ENCODE peak calls at places on chromosomes 16 and 17, in five cellular contexts. One of them, this sample, is unnamed.
A peak's percentile ranks its signal among the peaks of the same experiment; 100 is the strongest.

GRCh38 chr17:80886641-80887573 is 104.7 kb upstream of the CHMP6 start:
- DNase-seq in amygdala: no peak
- DNase-seq in adipocyte: no peak
- DNase-seq in NCI-H774: no peak
- DNase-seq in left colon: no peak
- DNase-seq in this sample: no peak

GRCh38 chr16:52611817-52612673 is 65.1 kb upstream of the TOX3 start:
- DNase-seq in amygdala: no peak
- DNase-seq in adipocyte: no peak
- DNase-seq in NCI-H774: peak; percentile 76
- DNase-seq in left colon: peak; percentile 30
- DNase-seq in this sample: no peak

GRCh38 chr16:19286827-19287226 is 1.3 kb downstream of the CLEC19A start:
- DNase-seq in amygdala: no peak
- DNase-seq in adipocyte: no peak
- DNase-seq in NCI-H774: no peak
- DNase-seq in left colon: no peak
- DNase-seq in this sample: no peak

GRCh38 chr17:44941712-44942331 is 5.8 kb downstream of the KIF18B start:
- DNase-seq in amygdala: no peak
- DNase-seq in adipocyte: no peak
- DNase-seq in NCI-H774: no peak
- DNase-seq in left colon: no peak
- DNase-seq in this sample: no peak

GRCh38 chr16:70466812-70467090 is 12.4 kb downstream of the FCSK start:
- DNase-seq in amygdala: no peak
- DNase-seq in adipocyte: no peak
- DNase-seq in NCI-H774: no peak
- DNase-seq in left colon: no peak
- DNase-seq in this sample: no peak

GRCh38 chr17:44688675-44689491 is 693 bp downstream of the CCDC43 start:
- DNase-seq in amygdala: no peak
- DNase-seq in adipocyte: no peak
- DNase-seq in NCI-H774: peak; percentile 11
- DNase-seq in left colon: no peak
- DNase-seq in this sample: peak; percentile 13

GRCh38 chr17:55763856-55764255 is 13.0 kb downstream of the PCTP start:
- DNase-seq in amygdala: no peak
- DNase-seq in adipocyte: peak; percentile 35
- DNase-seq in NCI-H774: no peak
- DNase-seq in left colon: no peak
- DNase-seq in this sample: no peak

GRCh38 chr17:81287741-81288430 is 7.2 kb downstream of the SLC38A10 start:
- DNase-seq in amygdala: no peak
- DNase-seq in adipocyte: no peak
- DNase-seq in NCI-H774: no peak
- DNase-seq in left colon: no peak
- DNase-seq in this sample: no peak

GRCh38 chr17:82400830-82401229 is 17.3 kb upstream of the HEXD start:
- DNase-seq in amygdala: no peak
- DNase-seq in adipocyte: no peak
- DNase-seq in NCI-H774: no peak
- DNase-seq in left colon: peak; percentile 52
- DNase-seq in this sample: peak; percentile 72

GRCh38 chr17:82031303-82031884 is at the start of gene RAC3:
- DNase-seq in amygdala: no peak
- DNase-seq in adipocyte: peak; percentile 75
- DNase-seq in NCI-H774: peak; percentile 68
- DNase-seq in left colon: no peak
- DNase-seq in this sample: no peak

GRCh38 chr16:81462683-81463082 is 18.1 kb downstream of the CMIP start:
- DNase-seq in amygdala: no peak
- DNase-seq in adipocyte: no peak
- DNase-seq in NCI-H774: no peak
- DNase-seq in left colon: no peak
- DNase-seq in this sample: no peak

GRCh38 chr16:17106243-17106791 is 364.4 kb downstream of the XYLT1 start:
- DNase-seq in amygdala: no peak
- DNase-seq in adipocyte: no peak
- DNase-seq in NCI-H774: no peak
- DNase-seq in left colon: no peak
- DNase-seq in this sample: no peak

GRCh38 chr17:39404542-39405378 is 3.3 kb upstream of the FBXL20 start:
- DNase-seq in amygdala: no peak
- DNase-seq in adipocyte: peak; percentile 81
- DNase-seq in NCI-H774: no peak
- DNase-seq in left colon: no peak
- DNase-seq in this sample: peak; percentile 87

GRCh38 chr17:45306094-45306493 is 10.7 kb downstream of the MAP3K14 start:
- DNase-seq in amygdala: no peak
- DNase-seq in adipocyte: no peak
- DNase-seq in NCI-H774: no peak
- DNase-seq in left colon: no peak
- DNase-seq in this sample: no peak

GRCh38 chr16:59205403-59205802 is 471.3 kb upstream of the GOT2 start:
- DNase-seq in amygdala: no peak
- DNase-seq in adipocyte: no peak
- DNase-seq in NCI-H774: no peak
- DNase-seq in left colon: no peak
- DNase-seq in this sample: no peak

GRCh38 chr17:78785011-78785662 is 3.1 kb upstream of the CYTH1 start:
- DNase-seq in amygdala: no peak
- DNase-seq in adipocyte: no peak
- DNase-seq in NCI-H774: no peak
- DNase-seq in left colon: no peak
- DNase-seq in this sample: no peak

GRCh38 chr17:49349535-49349934 is 12.5 kb downstream of the ZNF652 start:
- DNase-seq in amygdala: no peak
- DNase-seq in adipocyte: no peak
- DNase-seq in NCI-H774: no peak
- DNase-seq in left colon: no peak
- DNase-seq in this sample: no peak

GRCh38 chr17:76683921-76684745 is 26.6 kb downstream of the MXRA7 start:
- DNase-seq in amygdala: no peak
- DNase-seq in adipocyte: no peak
- DNase-seq in NCI-H774: no peak
- DNase-seq in left colon: no peak
- DNase-seq in this sample: no peak

GRCh38 chr17:80725532-80725931 is 180.9 kb downstream of the RPTOR start:
- DNase-seq in amygdala: no peak
- DNase-seq in adipocyte: peak; percentile 45
- DNase-seq in NCI-H774: no peak
- DNase-seq in left colon: no peak
- DNase-seq in this sample: no peak

GRCh38 chr17:77027271-77027670 is 113.5 kb upstream of the SEC14L1 start:
- DNase-seq in amygdala: no peak
- DNase-seq in adipocyte: no peak
- DNase-seq in NCI-H774: no peak
- DNase-seq in left colon: no peak
- DNase-seq in this sample: no peak

GRCh38 chr17:82528484-82529265 is 9.1 kb downstream of the FOXK2 start:
- DNase-seq in amygdala: peak; percentile 28
- DNase-seq in adipocyte: no peak
- DNase-seq in NCI-H774: no peak
- DNase-seq in left colon: peak; percentile 68
- DNase-seq in this sample: peak; percentile 67

GRCh38 chr16:87391950-87392822 is at the start of gene MAP1LC3B:
- DNase-seq in amygdala: peak; percentile 97
- DNase-seq in adipocyte: peak; percentile 97
- DNase-seq in NCI-H774: peak; percentile 80
- DNase-seq in left colon: peak; percentile 97
- DNase-seq in this sample: peak; percentile 98

GRCh38 chr17:15954222-15954621 is 9.3 kb downstream of the ADORA2B start:
- DNase-seq in amygdala: no peak
- DNase-seq in adipocyte: peak; percentile 69
- DNase-seq in NCI-H774: no peak
- DNase-seq in left colon: no peak
- DNase-seq in this sample: peak; percentile 79

GRCh38 chr17:10598620-10599019 is 49.2 kb upstream of the MYH2 start:
- DNase-seq in amygdala: no peak
- DNase-seq in adipocyte: no peak
- DNase-seq in NCI-H774: no peak
- DNase-seq in left colon: no peak
- DNase-seq in this sample: no peak

GRCh38 chr16:67212766-67213165 is 13.8 kb downstream of the ELMO3 start:
- DNase-seq in amygdala: no peak
- DNase-seq in adipocyte: no peak
- DNase-seq in NCI-H774: no peak
- DNase-seq in left colon: no peak
- DNase-seq in this sample: no peak

GRCh38 chr16:58399718-58400633 is 7.7 kb downstream of the GINS3 start:
- DNase-seq in amygdala: no peak
- DNase-seq in adipocyte: no peak
- DNase-seq in NCI-H774: no peak
- DNase-seq in left colon: no peak
- DNase-seq in this sample: no peak

GRCh38 chr17:40176409-40177110 is 710 bp upstream of the RAPGEFL1 start:
- DNase-seq in amygdala: no peak
- DNase-seq in adipocyte: no peak
- DNase-seq in NCI-H774: peak; percentile 26
- DNase-seq in left colon: peak; percentile 83
- DNase-seq in this sample: no peak

GRCh38 chr17:43446773-43447172 is 37.0 kb upstream of the DHX8 start:
- DNase-seq in amygdala: no peak
- DNase-seq in adipocyte: no peak
- DNase-seq in NCI-H774: no peak
- DNase-seq in left colon: no peak
- DNase-seq in this sample: no peak

GRCh38 chr16:86680661-86681439 is 102.5 kb downstream of the FOXL1 start:
- DNase-seq in amygdala: no peak
- DNase-seq in adipocyte: no peak
- DNase-seq in NCI-H774: no peak
- DNase-seq in left colon: no peak
- DNase-seq in this sample: no peak

GRCh38 chr17:47850692-47851573 is at the start of gene SP6:
- DNase-seq in amygdala: no peak
- DNase-seq in adipocyte: peak; percentile 72
- DNase-seq in NCI-H774: peak; percentile 88
- DNase-seq in left colon: peak; percentile 91
- DNase-seq in this sample: peak; percentile 76

GRCh38 chr17:1557355-1558095 is 5.1 kb downstream of the PITPNA start:
- DNase-seq in amygdala: no peak
- DNase-seq in adipocyte: no peak
- DNase-seq in NCI-H774: no peak
- DNase-seq in left colon: peak; percentile 54
- DNase-seq in this sample: no peak

GRCh38 chr16:85329059-85329812 is 217.0 kb upstream of the CIBAR2 start:
- DNase-seq in amygdala: no peak
- DNase-seq in adipocyte: peak; percentile 34
- DNase-seq in NCI-H774: no peak
- DNase-seq in left colon: peak; percentile 66
- DNase-seq in this sample: no peak

GRCh38 chr16:18789515-18789849 is 652 bp downstream of the RPS15A start:
- DNase-seq in amygdala: no peak
- DNase-seq in adipocyte: no peak
- DNase-seq in NCI-H774: no peak
- DNase-seq in left colon: no peak
- DNase-seq in this sample: no peak

GRCh38 chr16:14196539-14196938 is 125.4 kb downstream of the MRTFB start:
- DNase-seq in amygdala: no peak
- DNase-seq in adipocyte: peak; percentile 2
- DNase-seq in NCI-H774: no peak
- DNase-seq in left colon: no peak
- DNase-seq in this sample: no peak

GRCh38 chr17:57853695-57854094 is 3.9 kb upstream of the MRPS23 start:
- DNase-seq in amygdala: no peak
- DNase-seq in adipocyte: no peak
- DNase-seq in NCI-H774: no peak
- DNase-seq in left colon: no peak
- DNase-seq in this sample: no peak

GRCh38 chr17:27489045-27489715 is 32.9 kb downstream of the KSR1 start:
- DNase-seq in amygdala: no peak
- DNase-seq in adipocyte: peak; percentile 90
- DNase-seq in NCI-H774: no peak
- DNase-seq in left colon: peak; percentile 61
- DNase-seq in this sample: peak; percentile 88